ENCODE peak calls at places on chromosomes 13 and 19, in ten cellular contexts. B, O, L, X, Q, S, K, N, U and T are unnamed samples.
A peak's percentile ranks its signal among the peaks of the same experiment; 100 is the strongest.

GRCh38 chr19:21256722-21257121 is 72.5 kb downstream of the ZNF708 start:
- DNase-seq in N (no peak), K (no peak), U (no peak), B (no peak), L (no peak), S (no peak), O (no peak), X (no peak), Q (no peak), T (no peak)

GRCh38 chr19:21569497-21569870 is 64.1 kb downstream of the ZNF429 start:
- DNase-seq in S (peak; percentile 74), K (no peak), U (no peak), Q (peak; percentile 74), B (peak; percentile 79), X (no peak), O (peak; percentile 60), N (peak; percentile 32), L (no peak), T (no peak)

GRCh38 chr19:23281663-23282276 is 31.6 kb upstream of the ZNF724 start:
- DNase-seq in S (no peak), O (no peak), B (no peak), Q (no peak), U (no peak), N (no peak), L (no peak), K (no peak), X (no peak), T (no peak)

GRCh38 chr19:48625891-48626327 is 6.6 kb downstream of the SPHK2 start:
- DNase-seq in Q (no peak), L (no peak), U (no peak), O (peak; percentile 70), B (peak; percentile 5), S (peak; percentile 41), N (peak; percentile 36), K (no peak), X (no peak), T (no peak)

GRCh38 chr19:43562698-43563241 is 12.6 kb downstream of the XRCC1 start:
- DNase-seq in Q (peak; percentile 84), X (no peak), U (peak; percentile 84), K (peak; percentile 44), N (peak; percentile 73), L (no peak), O (peak; percentile 55), S (peak; percentile 88), B (peak; percentile 88), T (peak; percentile 14)

GRCh38 chr13:112353856-112354255 is 22.3 kb upstream of the SPACA7 start:
- DNase-seq in S (no peak), B (no peak), O (no peak), Q (no peak), N (no peak), L (no peak), X (no peak), U (no peak), K (no peak), T (no peak)

GRCh38 chr13:99614465-99614885 is 113.2 kb downstream of the TM9SF2 start:
- DNase-seq in L (no peak), K (no peak), U (no peak), S (no peak), B (no peak), O (no peak), X (peak; percentile 32), N (peak; percentile 25), Q (no peak), T (no peak)

GRCh38 chr19:3282155-3282554 is 57.7 kb downstream of the CELF5 start:
- DNase-seq in Q (no peak), X (no peak), L (no peak), O (no peak), N (no peak), U (no peak), B (no peak), S (no peak), K (no peak), T (no peak)

DNA sequence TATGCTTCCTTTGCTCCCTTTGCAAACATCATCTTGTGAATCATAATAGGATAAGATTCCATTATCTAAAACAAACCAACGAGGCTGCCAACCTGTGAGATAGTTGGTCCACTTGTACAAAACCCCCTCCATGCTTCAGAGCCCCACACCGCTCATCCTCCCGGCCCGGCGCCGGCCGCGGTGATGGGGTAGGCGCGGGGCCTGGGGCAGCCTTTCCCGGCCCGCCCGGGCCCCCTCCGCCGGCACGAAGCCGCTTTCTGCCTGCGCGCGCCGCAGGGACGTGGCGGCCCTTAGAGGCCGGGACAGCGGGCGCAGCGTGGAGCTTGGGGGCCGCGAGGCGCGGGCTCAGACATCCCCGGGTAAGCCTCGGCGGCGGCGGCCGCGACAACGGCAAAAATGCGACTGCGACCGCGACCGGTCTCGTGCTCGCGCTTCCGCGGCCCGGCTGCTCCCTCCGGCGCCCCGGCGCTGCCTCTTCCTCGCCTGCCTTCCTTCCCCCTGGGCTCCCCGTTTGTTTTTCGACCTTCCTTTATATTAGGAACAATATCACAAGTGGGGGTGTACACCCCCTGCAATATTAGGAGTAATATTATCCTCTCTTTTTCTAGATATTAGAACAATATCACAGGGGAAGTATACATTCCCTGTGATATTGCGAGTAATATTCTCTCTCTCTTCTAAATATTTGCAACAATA is 54.0 kb upstream of the CEACAM21 start:
- DNase-seq in O (no peak), N (no peak), L (no peak), S (no peak), B (no peak), Q (peak; percentile 40), X (no peak), K (peak; percentile 39), U (peak; percentile 62), T (no peak)
- H3K36me3 ChIP-seq in O (no peaks in the 10 kb centered on the region), N (no peaks in the 10 kb centered on the region), L (no peaks in the 10 kb centered on the region), S (no peaks in the 10 kb centered on the region), B (no peaks in the 10 kb centered on the region), Q (no peaks in the 10 kb centered on the region), X (no peaks in the 10 kb centered on the region), K (no peaks in the 10 kb centered on the region), U (no peaks in the 10 kb centered on the region), T (no peaks in the 10 kb centered on the region)

DNA sequence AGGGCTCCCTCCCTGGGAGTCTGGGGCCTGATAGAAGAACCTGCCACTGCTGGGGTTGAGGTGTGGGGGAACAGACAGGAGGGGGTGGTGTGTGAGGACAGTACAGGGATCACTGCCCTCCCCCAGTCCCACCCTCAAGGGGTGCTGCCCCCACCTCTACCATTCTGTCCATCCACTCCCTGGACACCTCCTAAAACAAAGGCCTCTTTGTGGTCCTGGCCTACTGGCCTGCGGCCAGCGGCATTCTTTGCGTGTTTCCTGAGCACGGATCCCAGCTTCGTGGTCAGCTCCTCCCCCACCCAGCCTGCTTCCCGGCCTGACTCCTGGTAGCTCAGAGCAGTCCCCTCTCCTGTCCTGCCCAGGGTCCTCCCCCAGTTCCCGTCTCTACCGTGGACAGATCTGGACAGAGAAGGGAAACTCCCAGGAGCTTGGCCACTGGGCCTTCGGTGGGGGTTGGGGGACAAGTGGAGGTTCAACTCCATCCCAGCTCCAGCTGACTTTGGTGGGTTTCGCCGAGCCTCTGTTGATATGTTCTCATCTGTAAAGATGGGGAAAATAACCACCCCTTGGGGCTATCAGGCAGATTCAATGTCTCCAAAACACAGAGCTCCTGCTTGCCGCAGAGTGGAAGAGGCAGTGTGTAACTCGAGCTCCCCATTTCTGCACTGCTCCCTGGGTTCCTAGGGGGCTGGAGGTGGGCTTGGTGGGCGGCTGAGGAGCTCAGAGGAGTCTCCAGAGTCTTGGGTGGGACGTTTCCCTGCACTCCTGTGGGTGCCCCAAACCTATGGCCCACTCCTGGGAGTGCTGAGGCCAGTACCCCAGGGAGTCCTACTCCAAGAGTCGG is 48.7 kb downstream of the LYL1 start:
- DNase-seq in K (no peak), L (peak; percentile 94), S (peak; percentile 96), N (peak; percentile 79), X (no peak), Q (peak; percentile 93), B (no peak), O (peak; percentile 88), U (no peak), T (no peak)
- H3K4me3 ChIP-seq in K (no peak overlapping the region), L (peak overlapping the region; percentile 9), S (peak overlapping the region; percentile 15), N (no peak overlapping the region), X (no peak overlapping the region), Q (peak overlapping the region; percentile 22), B (no peak overlapping the region), O (no peak overlapping the region), U (no peak overlapping the region), T (peak overlapping the region; percentile 15)

DNA sequence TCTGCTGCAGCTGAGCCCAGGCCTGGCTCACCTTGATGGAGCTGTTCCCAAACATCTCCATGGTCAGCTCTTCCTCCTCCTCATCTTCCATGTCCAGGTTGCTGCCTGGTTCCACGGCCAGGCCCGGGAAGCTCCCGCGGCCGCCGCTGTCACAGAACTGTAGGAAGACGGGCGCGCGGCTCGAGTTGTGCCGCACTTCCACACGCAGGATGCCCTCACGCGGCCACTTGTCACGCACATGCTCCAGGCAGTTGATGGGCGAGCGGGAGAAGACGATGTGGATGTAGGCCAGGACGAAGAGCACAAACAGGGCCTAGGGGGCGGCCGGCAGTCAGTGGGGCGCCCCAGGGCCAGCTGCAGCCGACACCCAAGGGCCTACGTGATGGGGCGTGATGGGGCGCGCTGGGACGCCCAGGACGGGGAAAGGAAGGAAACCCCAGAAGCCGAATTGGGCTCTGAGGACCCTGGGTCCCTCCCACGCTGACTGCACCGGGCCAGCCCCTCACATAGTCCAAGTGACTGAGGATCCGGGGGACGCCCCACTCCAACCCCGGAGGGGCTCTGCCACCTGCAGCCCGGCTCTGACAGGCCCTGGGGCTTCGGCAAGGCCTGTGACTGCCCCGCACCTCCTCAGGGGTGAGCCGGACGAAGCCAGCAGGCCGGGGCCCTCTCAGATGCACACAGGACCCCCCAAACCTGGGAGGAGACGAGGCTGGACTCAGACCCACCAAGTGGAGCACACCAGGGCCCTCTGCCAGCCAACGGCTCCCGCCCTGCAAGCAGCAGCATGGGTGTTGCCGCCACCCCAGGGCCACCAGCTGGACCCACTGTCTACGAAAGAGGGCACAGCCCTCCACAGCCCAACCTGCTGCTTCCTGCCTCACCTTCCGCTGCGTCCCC is 6.5 kb downstream of the TMEM259 start:
- DNase-seq in L (no peak), O (no peak), U (no peak), B (no peak), X (no peak), S (no peak), Q (no peak), N (no peak), K (no peak), T (no peak)
- H3K36me3 ChIP-seq in L (peaks cover 16% of the 10 kb centered on the region), O (no peaks in the 10 kb centered on the region), U (peaks cover 38% of the 10 kb centered on the region), B (peaks cover 92% of the 10 kb centered on the region), X (peaks cover 52% of the 10 kb centered on the region), S (peaks cover 3% of the 10 kb centered on the region), Q (peaks cover 69% of the 10 kb centered on the region), N (peaks cover 6% of the 10 kb centered on the region), K (no peaks in the 10 kb centered on the region), T (peaks cover 45% of the 10 kb centered on the region)

GRCh38 chr13:41627425-41627824 is 170.1 kb downstream of the RGCC start:
- DNase-seq in Q (no peak), N (no peak), X (no peak), L (no peak), U (no peak), K (no peak), O (no peak), S (no peak), B (no peak), T (no peak)

GRCh38 chr13:41621716-41622508 is 164.6 kb downstream of the RGCC start:
- DNase-seq in L (no peak), Q (no peak), N (no peak), K (no peak), X (no peak), B (no peak), O (no peak), S (no peak), U (no peak), T (no peak)

DNA sequence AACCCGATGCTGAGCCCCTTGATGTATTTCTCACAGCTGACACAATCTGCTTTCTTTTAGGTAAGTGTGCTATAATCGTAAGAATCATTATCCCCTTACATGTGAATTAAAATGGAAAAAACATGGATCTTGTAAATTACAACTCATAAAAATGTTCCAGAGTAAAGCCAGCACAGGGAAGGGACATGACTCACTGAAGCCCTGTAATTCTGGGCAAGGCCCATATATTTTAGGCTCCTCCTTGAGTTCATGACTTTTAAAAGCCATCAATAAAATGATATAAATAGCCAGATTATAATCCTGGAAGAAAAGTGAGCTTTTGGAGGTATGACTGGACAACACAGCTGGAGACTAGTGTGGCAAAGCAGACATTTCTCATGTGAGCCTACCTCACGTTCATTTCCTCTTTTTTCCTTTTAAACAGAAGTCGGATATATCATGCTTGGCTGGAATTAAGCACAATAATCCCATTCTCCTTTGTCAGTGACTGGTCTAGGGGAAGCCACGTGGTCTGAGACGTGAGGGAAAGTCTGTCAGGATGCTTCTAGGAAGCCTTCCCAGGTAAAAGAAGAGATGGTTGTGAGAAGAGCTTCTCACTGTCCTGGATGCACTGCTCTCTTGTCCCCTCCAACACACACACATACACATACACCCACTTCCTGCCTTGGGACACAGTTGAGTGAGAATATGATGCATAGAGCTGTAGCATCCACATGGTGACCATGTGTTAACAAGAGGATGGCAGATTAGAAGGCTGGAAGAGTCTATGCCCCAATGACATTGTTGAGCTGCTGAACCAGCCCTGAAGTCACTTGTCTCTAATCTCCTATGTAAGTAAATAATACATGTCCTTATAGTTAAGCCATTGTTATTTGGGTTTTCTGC is 165.4 kb downstream of the RGCC start:
- DNase-seq in S (no peak), U (no peak), K (no peak), L (no peak), Q (no peak), B (no peak), O (no peak), X (no peak), N (no peak), T (no peak)
- H3K4me3 ChIP-seq in S (no peak overlapping the region), U (no peak overlapping the region), K (no peak overlapping the region), L (no peak overlapping the region), Q (no peak overlapping the region), B (no peak overlapping the region), O (no peak overlapping the region), X (no peak overlapping the region), N (no peak overlapping the region), T (no peak overlapping the region)